ENCODE peak calls at places on chromosomes 4 and X, in eight cellular contexts. V is AG04450; D is Peyer's patch; U is fibroblast of lung; K is H9; G is CD4-positive, alpha-beta memory T cell; J is mammary epithelial cell; Q is PC-9. N is an unnamed sample.

GRCh38 chr4:8191136-8191747 is 7.8 kb upstream of the SH3TC1 start:
- DNase-seq in D (no peak), K (no peak), Q (peak; percentile 55), G (no peak), V (no peak), U (peak; percentile 77), J (peak; percentile 70), N (no peak)

GRCh38 chr4:183314336-183314735 is 5.7 kb downstream of the CLDN22 start:
- DNase-seq in J (no peak), K (no peak), G (no peak), U (no peak), V (no peak), D (no peak), Q (no peak), N (no peak)

GRCh38 chrX:55028040-55028439 is 2.7 kb downstream of the ALAS2 start:
- DNase-seq in G (no peak), Q (no peak), V (no peak), K (no peak), U (no peak), J (no peak), D (no peak), N (no peak)

GRCh38 chrX:154401918-154402621 is 3.9 kb downstream of the RPL10 start:
- DNase-seq in V (no peak), G (no peak), U (no peak), K (no peak), J (peak; percentile 68), Q (peak; percentile 51), D (no peak), N (no peak)

GRCh38 chrX:130944230-130944629 is 41.2 kb upstream of the ENOX2 start:
- DNase-seq in V (no peak), G (no peak), K (no peak), J (no peak), Q (no peak), D (no peak), U (no peak), N (no peak)

GRCh38 chr4:78227411-78228057 is 170.4 kb downstream of the FRAS1 start:
- DNase-seq in G (no peak), J (no peak), Q (no peak), V (no peak), U (no peak), K (no peak), D (no peak), N (no peak)

GRCh38 chrX:115912372-115912897 is 258.1 kb upstream of the AGTR2 start:
- DNase-seq in K (peak; percentile 62), V (no peak), U (no peak), J (no peak), D (no peak), G (no peak), Q (no peak), N (no peak)

GRCh38 chr4:61911313-61911756 is 711.2 kb downstream of the ADGRL3 start:
- DNase-seq in K (peak; percentile 37), D (no peak), G (no peak), V (no peak), Q (no peak), U (peak; percentile 11), J (no peak), N (peak; percentile 50)

GRCh38 chrX:70054391-70054790 is 4.7 kb upstream of the AWAT2 start:
- DNase-seq in V (no peak), D (no peak), U (no peak), Q (no peak), K (no peak), J (no peak), G (no peak), N (no peak)

GRCh38 chr4:27861381-27861787 is 1000.7 kb downstream of the STIM2 start:
- DNase-seq in U (peak; percentile 13), Q (no peak), J (peak; percentile 63), V (no peak), K (peak; percentile 68), D (no peak), G (no peak), N (peak; percentile 25)

GRCh38 chr4:145108128-145108527 is 10.0 kb downstream of the ABCE1 start:
- DNase-seq in K (no peak), G (no peak), D (no peak), V (no peak), U (no peak), Q (no peak), J (no peak), N (no peak)

GRCh38 chr4:56909083-56909981 is 1.6 kb downstream of the REST start:
- DNase-seq in Q (no peak), D (peak; percentile 71), K (peak; percentile 46), U (peak; percentile 61), G (peak; percentile 60), V (no peak), J (peak; percentile 62), N (no peak)

DNA sequence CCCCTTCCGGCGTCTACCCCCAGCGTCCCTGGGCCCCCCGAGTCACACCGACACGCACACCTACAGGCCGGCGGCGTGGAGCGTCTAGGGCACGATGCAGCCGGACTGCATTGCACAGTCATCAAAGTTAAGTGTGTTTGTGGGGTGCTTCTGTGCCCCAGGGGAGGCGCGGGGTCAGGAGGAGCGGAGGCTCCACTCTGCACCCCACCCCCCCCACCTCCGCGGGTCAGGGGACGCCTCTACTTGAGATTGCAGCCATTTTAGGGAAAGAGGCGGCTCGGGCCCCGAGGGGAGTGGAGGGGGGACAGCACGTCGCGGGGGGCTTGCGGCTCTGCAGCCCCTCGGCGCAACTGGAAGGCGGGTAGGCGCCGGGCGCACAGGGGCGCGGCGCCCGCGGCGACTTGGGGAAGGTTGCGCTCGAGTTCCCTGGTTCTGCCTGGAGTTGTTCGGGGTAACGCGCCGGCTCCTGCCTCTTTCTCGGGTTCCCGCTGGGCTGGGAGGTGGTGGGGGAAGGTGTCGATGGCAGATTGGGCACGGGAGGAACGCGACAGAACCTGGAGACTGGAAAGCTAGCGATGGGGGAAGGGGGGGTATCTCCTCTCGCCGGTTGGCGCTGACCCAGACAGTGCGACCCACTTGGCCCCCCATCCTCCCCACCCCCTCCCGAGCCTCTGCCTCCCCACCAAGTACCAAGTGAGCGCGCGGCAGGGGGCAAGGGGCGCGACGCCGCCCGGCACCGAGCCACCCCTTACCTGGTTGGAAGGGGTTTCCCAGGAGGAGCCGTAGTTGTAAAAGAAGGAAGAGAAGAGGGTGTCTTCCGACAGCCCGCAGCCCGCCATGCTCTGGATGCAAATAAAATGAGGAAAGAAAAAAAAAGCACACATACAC is 112.5 kb downstream of the DHX15 start:
- DNase-seq in V (no peak), K (peak; percentile 58), J (no peak), Q (no peak), U (peak; percentile 30), D (no peak), G (no peak), N (no peak)
- H3K9me3 ChIP-seq in V (no peaks in the 10 kb centered on the region), K (no peaks in the 10 kb centered on the region), J (no peaks in the 10 kb centered on the region), Q (no peaks in the 10 kb centered on the region), U (no peaks in the 10 kb centered on the region), D (no peaks in the 10 kb centered on the region), G (no peaks in the 10 kb centered on the region), N (no peaks in the 10 kb centered on the region)

GRCh38 chr4:123893746-123894095 is 497.1 kb downstream of the SPRY1 start:
- DNase-seq in Q (no peak), J (no peak), V (no peak), U (peak; percentile 72), D (no peak), G (no peak), K (no peak), N (no peak)

GRCh38 chr4:123891901-123892300 is 495.3 kb downstream of the SPRY1 start:
- DNase-seq in Q (no peak), J (no peak), D (no peak), G (no peak), K (no peak), U (no peak), V (no peak), N (no peak)

GRCh38 chr4:123892368-123892961 is 495.9 kb downstream of the SPRY1 start:
- DNase-seq in G (no peak), U (no peak), Q (no peak), V (no peak), J (no peak), K (no peak), D (no peak), N (no peak)

GRCh38 chr4:123890889-123891288 is 494.3 kb downstream of the SPRY1 start:
- DNase-seq in Q (no peak), V (no peak), K (no peak), D (no peak), U (no peak), J (no peak), G (no peak), N (no peak)

DNA sequence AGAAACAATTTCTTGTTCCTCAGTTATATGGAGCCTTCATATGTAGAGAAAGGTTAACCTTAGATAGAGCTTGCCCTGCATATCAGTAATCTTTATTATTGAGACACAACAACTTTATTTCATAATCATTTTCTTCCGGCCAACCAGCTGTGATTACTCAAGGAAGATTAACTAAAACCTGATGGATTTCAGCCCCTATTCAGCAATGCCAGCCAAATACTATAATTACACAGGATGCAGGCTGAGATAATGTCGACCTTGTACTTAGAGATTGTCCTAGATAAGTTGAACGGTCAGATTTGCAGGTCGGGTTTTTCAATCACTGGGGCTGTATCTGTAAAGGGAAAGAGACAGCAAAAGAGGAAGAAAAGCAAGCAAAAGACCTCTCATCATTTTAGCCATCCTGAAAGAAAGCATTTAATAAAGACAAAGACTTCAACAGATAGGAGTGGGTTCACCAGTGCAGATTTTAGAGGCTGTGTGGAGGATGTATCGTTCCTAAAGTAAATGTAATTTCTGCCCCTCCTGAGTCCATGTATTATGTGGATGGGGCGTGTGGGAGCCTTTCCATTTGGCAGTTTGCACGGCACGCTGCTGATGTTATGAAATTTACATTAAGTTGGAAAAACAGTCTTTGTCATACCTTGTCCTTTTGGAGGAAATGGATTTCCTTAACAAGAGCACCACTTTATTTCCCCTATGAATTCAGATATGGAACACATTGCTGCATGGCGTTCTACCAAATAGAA is 496.6 kb downstream of the SPRY1 start:
- DNase-seq in Q (no peak), J (no peak), K (no peak), V (no peak), G (no peak), U (peak; percentile 49), D (no peak), N (no peak)
- H3K27ac ChIP-seq in Q (no peak overlapping the region), J (no peak overlapping the region), K (no peak overlapping the region), V (no peak overlapping the region), G (no peak overlapping the region), U (no peak overlapping the region), D (no peak overlapping the region), N (no peak overlapping the region)

GRCh38 chr4:99863-100262 is 24.4 kb upstream of the ZNF718 start:
- DNase-seq in Q (no peak), J (no peak), V (no peak), G (no peak), U (peak; percentile 3), D (no peak), K (no peak), N (no peak)
- H3K9me3 ChIP-seq in Q (no peaks in the 10 kb centered on the region), J (peaks cover 34% of the 10 kb centered on the region), V (peaks cover 49% of the 10 kb centered on the region), G (no peaks in the 10 kb centered on the region), U (no peaks in the 10 kb centered on the region), D (no peaks in the 10 kb centered on the region), K (peaks cover 56% of the 10 kb centered on the region), N (peaks cover 10% of the 10 kb centered on the region)

DNA sequence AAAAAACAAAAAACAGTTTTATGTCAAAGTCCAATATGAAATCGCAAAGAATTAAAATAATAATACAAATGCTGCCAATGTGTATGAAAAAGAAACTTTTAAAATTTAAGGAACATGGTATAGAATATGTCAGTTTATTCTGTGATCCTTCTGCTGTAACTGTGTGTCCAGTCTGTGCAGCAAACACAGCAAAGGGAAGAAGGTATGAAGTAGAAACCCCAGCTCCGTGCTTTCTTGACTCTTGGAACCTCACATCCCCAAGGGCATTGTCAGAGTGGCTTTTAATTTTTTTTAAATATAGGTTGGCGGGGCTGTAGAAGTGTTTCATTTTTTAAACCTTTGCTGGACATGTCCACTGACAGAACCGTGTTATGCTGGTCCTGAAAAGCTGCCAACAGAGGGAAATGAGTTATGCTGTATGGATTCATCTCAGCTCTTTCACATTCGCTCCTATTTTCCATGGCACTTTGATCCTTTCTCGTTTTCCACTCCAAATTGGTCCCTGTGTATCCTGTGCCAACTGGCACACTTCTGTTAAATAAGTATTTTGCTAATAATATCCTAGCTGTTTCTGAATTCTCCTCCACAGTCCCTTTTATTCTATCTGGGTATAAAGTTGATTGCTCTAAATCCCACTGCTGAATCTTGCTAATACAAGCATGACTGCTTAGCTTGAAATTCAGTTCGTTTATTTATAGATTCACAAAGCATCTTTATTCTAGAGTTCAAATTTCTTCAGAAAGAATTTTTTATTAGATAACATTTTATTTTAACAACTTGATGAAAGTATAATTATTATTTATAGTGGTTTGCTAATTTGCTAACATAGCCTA is 127.0 kb upstream of the DDIT4L start:
- DNase-seq in Q (no peak), U (no peak), V (no peak), D (no peak), K (no peak), J (no peak), G (no peak), N (no peak)
- H3K27ac ChIP-seq in Q (no peak overlapping the region), U (no peak overlapping the region), V (no peak overlapping the region), D (no peak overlapping the region), K (no peak overlapping the region), J (no peak overlapping the region), G (no peak overlapping the region), N (no peak overlapping the region)

N was measured in iPS DF 6.9.